ENCODE peak calls at places on chromosome 10, in four cellular contexts. P, K, U and H are unnamed samples.

GRCh38 chr10:42990721-42991441 is 86.0 kb upstream of the RET start:
- DNase-seq in U (peak), K (no peak), P (no peak), H (no peak)

GRCh38 chr10:70846795-70847194 is 31.0 kb downstream of the SGPL1 start:
- DNase-seq in U (no peak), K (no peak), P (no peak), H (no peak)

GRCh38 chr10:10821926-10822325 is 195.7 kb upstream of the CELF2 start:
- DNase-seq in P (no peak), K (no peak), U (no peak), H (no peak)

GRCh38 chr10:35172574-35172973 is 45.9 kb downstream of the CREM start:
- DNase-seq in U (no peak), P (no peak), K (no peak), H (no peak)

GRCh38 chr10:61628875-61629513 is 33.7 kb upstream of the CABCOCO1 start:
- DNase-seq in U (no peak), P (no peak), K (no peak), H (no peak)

GRCh38 chr10:66827353-66827752 is 98.5 kb upstream of the LRRTM3 start:
- DNase-seq in K (no peak), P (no peak), U (no peak), H (no peak)

GRCh38 chr10:96998329-96998888 is 166.3 kb downstream of the LCOR start:
- DNase-seq in K (no peak), U (no peak), P (no peak), H (no peak)

GRCh38 chr10:103687718-103688117 is 167.7 kb downstream of the SH3PXD2A start:
- DNase-seq in K (no peak), U (no peak), P (no peak), H (no peak)

GRCh38 chr10:12350925-12351324 is 1.6 kb downstream of the CAMK1D start:
- DNase-seq in U (no peak), P (no peak), K (no peak), H (no peak)

GRCh38 chr10:31999261-31999660 is 57.0 kb downstream of the KIF5B start:
- DNase-seq in U (no peak), P (no peak), K (no peak), H (no peak)

GRCh38 chr10:114879541-114880158 is 58.1 kb downstream of the FHIP2A start:
- DNase-seq in U (peak), P (no peak), K (peak), H (peak)

GRCh38 chr10:104734408-104734807 is 93.3 kb downstream of the SORCS3 start:
- DNase-seq in P (no peak), K (no peak), U (no peak), H (peak)

GRCh38 chr10:78944658-78945333 is 124.0 kb upstream of the ZMIZ1 start:
- DNase-seq in K (no peak), U (no peak), P (no peak), H (no peak)

GRCh38 chr10:113872139-113873030 is 17.9 kb downstream of the NHLRC2 start:
- DNase-seq in K (no peak), P (no peak), U (no peak), H (no peak)

GRCh38 chr10:45464958-45465567 is 91.0 kb downstream of the ALOX5 start:
- DNase-seq in P (peak), U (peak), K (peak), H (peak)

GRCh38 chr10:82535457-82535856 is 660.5 kb downstream of the NRG3 start:
- DNase-seq in U (no peak), K (no peak), P (no peak), H (no peak)
- TF ChIP-seq CTCF in U (no peak), K (no peak), P (no peak), H (no peak)

DNA sequence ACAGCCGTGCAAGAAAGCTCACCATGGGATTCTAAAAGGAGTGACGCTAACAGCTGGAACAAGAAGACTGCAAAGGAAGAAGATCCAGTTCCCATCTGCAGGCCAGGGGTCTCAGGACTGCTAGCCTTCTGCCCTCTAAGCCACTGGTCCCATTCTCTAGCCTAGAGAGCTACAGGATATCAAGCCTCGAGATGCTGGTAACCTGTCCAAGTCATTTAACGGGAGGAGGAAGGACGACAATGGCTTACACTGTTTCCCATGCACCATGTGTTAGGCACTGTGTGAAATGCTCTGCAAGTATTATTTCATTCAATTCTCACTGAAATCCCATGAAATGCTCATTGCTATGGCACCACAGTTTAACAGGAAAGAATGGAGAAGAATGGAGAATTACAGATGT is 61.0 kb downstream of the KCNMA1 start:
- DNase-seq in K (no peak), P (no peak), U (no peak), H (no peak)
- TF ChIP-seq CTCF in K (no peak), P (no peak), U (no peak), H (no peak)

DNA sequence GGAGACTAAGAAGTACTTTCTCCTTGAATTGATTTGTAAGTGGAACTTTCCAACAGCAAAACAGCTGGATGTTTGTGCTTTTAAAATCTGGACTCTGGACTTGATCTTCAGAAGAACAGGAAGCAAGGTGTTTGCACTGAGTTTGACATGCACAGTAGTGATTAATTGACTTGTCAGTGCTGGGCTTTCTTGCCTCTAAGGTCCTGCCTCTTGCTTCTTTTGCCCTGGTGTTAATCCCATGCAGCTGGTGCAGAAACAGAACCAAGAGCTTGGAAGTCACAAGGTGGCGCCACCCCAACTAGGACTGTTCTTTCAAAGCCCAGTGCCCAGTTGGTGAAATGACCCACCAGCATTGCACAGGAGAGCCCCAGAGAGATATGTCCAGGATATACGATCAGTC is 66.8 kb upstream of the SEPHS1 start:
- DNase-seq in P (no peak), K (no peak), U (peak), H (peak)
- TF ChIP-seq CTCF in P (peak), K (no peak), U (peak), H (peak)

DNA sequence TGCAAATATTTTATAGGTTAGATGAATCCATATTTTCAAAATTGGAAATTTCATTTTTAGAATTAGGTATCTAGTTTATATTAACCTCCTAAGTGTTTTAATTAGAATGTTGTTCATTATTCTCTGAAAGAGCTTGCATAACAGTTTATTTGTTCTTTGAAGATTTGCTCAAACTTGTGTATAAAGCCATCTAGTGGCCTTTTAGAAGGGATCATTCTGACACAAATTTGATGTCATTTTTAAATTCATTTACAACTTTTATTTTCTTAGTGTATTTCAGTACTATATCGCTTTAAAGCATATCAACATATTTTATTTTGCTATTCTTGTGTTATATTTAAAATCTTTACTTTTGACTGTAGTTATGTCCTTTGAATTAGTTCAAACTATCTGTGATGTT is 527.0 kb upstream of the NRG3 start:
- DNase-seq in P (no peak), U (no peak), K (no peak), H (no peak)
- TF ChIP-seq CTCF in P (no peak), U (no peak), K (no peak), H (no peak)

DNA sequence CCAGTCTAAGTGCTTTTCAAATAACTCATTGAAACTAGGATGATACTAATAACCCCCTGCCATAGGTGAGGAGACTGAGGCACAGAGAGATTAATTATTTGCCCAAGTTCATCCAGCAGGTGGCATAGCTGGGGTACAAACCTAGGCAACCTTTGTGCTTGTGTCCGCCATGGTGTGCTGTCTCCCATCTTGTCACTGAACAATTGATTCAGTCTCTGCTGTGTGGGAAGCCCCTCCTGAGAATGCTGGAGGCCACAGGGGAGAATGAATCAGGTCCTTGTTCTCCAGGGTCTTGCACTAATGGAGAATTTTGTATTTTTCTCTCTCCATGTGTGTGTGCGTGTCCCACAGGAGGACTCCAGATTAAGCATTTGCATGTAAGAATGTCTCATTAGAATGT is 15.8 kb upstream of the TMEM236 start:
- DNase-seq in U (no peak), P (no peak), K (no peak), H (no peak)
- TF ChIP-seq CTCF in U (no peak), P (peak), K (no peak), H (no peak)

DNA sequence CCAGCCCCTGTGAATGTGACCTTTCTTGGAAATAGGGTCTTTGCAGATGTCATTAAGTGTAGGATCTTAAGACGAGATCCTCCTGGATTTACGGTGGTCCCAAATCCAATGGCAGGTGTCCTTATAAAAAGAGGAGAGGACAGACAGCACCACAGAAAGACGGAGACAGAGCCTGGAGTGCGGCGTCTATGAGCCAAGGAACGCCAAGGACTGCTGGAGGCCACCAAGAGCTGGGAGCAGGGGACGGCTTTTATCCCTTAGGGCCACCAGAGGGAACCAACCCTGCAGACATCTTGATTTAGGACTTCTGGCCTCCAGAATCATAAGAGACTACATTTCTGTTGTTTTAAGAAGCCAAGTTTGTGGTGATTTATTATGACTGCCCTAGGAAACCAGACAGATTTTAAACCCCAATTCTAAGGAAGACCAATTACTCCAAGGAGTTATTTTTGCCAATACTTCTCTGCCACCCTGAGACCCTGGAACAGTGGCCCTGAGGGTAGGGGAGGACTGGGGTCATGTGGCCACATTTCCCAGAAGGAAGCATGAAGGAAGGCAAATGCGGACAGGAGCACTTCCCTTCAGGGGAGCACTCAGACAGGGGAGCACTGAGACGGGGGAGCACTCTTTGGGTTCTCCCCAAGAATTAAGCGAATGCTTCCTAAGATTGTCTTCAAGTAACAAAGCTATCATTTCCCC is 67.6 kb downstream of the CHST15 start:
- DNase-seq in P (no peak), U (peak), K (no peak), H (peak)
- TF ChIP-seq CTCF in P (peak), U (no peak), K (no peak), H (peak)

DNA sequence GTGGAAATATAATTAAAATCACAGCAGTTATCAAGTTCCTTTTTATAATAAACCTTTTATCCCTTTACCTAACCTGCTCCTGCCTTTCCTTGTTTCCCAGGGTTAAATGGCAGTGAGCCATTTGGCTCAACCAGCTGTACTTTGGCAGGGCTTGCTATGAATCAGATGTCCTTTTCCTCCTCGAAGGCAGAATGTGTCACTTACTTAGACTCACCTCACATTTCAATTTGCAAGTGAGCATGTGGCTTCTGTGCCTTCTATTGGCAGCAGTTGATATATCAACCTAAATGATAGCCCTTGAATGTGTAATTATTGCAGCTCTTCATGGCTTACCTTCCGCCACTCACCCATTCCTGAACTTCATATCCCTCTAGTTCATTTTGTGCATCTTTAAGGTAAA is 301.7 kb downstream of the CSTF2T start:
- DNase-seq in U (no peak), P (no peak), K (no peak), H (no peak)
- TF ChIP-seq CTCF in U (no peak), P (no peak), K (no peak), H (no peak)

GRCh38 chr10:101843032-101843991 is at the start of gene KCNIP2:
- DNase-seq in U (peak), P (peak), K (peak), H (peak)
- TF ChIP-seq CTCF in U (peak), P (peak), K (peak), H (peak)

GRCh38 chr10:122426834-122427233 is 27.6 kb upstream of the ARMS2 start:
- DNase-seq in K (no peak), P (no peak), U (no peak), H (no peak)
- TF ChIP-seq CTCF in K (no peak), P (no peak), U (no peak), H (no peak)